ENCODE peak calls at places on chromosome 15, in six cellular contexts. D is EL, Q is HFFc6, Y is progenitor cell of endocrine pancreas, V is foreskin fibroblast, K is PC-3. R is an unnamed sample.

GRCh38 chr15:40768492-40769309 is 1.1 kb upstream of the C15orf62 start:
- DNase-seq in D (no peak), Q (no peak), Y (no peak), V (no peak), K (no peak), R (no peak)

GRCh38 chr15:68027388-68027787 is 26.7 kb upstream of the PIAS1 start:
- DNase-seq in D (no peak), Q (no peak), Y (no peak), V (no peak), K (no peak), R (no peak)

GRCh38 chr15:99343836-99344551 is 92.7 kb downstream of the LRRC28 start:
- DNase-seq in D (no peak), Q (no peak), Y (no peak), V (no peak), K (no peak), R (no peak)

GRCh38 chr15:34729886-34730285 is 24.9 kb downstream of the GJD2 start:
- DNase-seq in D (no peak), Q (no peak), Y (no peak), V (no peak), K (no peak), R (no peak)

GRCh38 chr15:40845036-40845435 is 1.2 kb downstream of the SPINT1 start:
- DNase-seq in D (no peak), Q (no peak), Y (no peak), V (no peak), K (no peak), R (no peak)

GRCh38 chr15:70555713-70556112 is 207.6 kb downstream of the UACA start:
- DNase-seq in D (no peak), Q (no peak), Y (no peak), V (no peak), K (no peak), R (no peak)

GRCh38 chr15:65379986-65380385 is 2.2 kb upstream of the IGDCC3 start:
- DNase-seq in D (no peak), Q (no peak), Y (no peak), V (no peak), K (no peak), R (no peak)

GRCh38 chr15:99249270-99249817 is at the start of gene TTC23:
- DNase-seq in D (peak; percentile 90), Q (peak; percentile 91), Y (no peak), V (peak; percentile 77), K (peak; percentile 91), R (no peak)

GRCh38 chr15:43106486-43106829 is 620 bp upstream of the UBR1 start:
- DNase-seq in D (no peak), Q (no peak), Y (no peak), V (no peak), K (no peak), R (no peak)

GRCh38 chr15:38860682-38861081 is 296.1 kb upstream of the RASGRP1 start:
- DNase-seq in D (no peak), Q (no peak), Y (no peak), V (no peak), K (no peak), R (no peak)

GRCh38 chr15:74289671-74290070 is 53.5 kb downstream of the CCDC33 start:
- DNase-seq in D (no peak), Q (no peak), Y (no peak), V (no peak), K (no peak), R (no peak)

GRCh38 chr15:81293728-81294500 is 30.0 kb downstream of the STARD5 start:
- DNase-seq in D (no peak), Q (no peak), Y (no peak), V (no peak), K (no peak), R (no peak)